ENCODE peak calls at places on chromosome 1, in five cellular contexts. C is Kasumi-1, T is T-helper 17 cell, G is nephron progenitor cell, U is OCI-LY7. L is an unnamed sample.
A peak's percentile ranks its signal among the peaks of the same experiment; 100 is the strongest.

GRCh38 chr1:62407398-62408009 is 29.3 kb upstream of the USP1 start:
- DNase-seq in C (peak; percentile 63), T (no peak), G (peak; percentile 28), U (peak; percentile 61), L (no peak)

GRCh38 chr1:213166868-213167267 is 115.8 kb downstream of the RPS6KC1 start:
- DNase-seq in C (no peak), T (no peak), G (no peak), U (no peak), L (no peak)

GRCh38 chr1:201004154-201004553 is 19.4 kb downstream of the KIF21B start:
- DNase-seq in C (no peak), T (no peak), G (no peak), U (no peak), L (no peak)

GRCh38 chr1:238088891-238089290 is 198.2 kb upstream of the ZP4 start:
- DNase-seq in C (no peak), T (no peak), G (no peak), U (no peak), L (no peak)

GRCh38 chr1:26784023-26784871 is 3.5 kb upstream of the PIGV start:
- DNase-seq in C (no peak), T (no peak), G (no peak), U (no peak), L (no peak)

GRCh38 chr1:115411388-115412063 is 73.5 kb upstream of the NGF start:
- DNase-seq in C (no peak), T (no peak), G (no peak), U (peak; percentile 1), L (no peak)

GRCh38 chr1:2098839-2099785 is 48.9 kb downstream of the PRKCZ start:
- DNase-seq in C (no peak), T (no peak), G (no peak), U (no peak), L (no peak)

GRCh38 chr1:221435510-221435909 is 306.4 kb downstream of the DUSP10 start:
- DNase-seq in C (peak; percentile 72), T (no peak), G (no peak), U (peak; percentile 54), L (no peak)

GRCh38 chr1:20323613-20323920 is 32.9 kb downstream of the VWA5B1 start:
- DNase-seq in C (no peak), T (no peak), G (no peak), U (no peak), L (no peak)

GRCh38 chr1:235972316-235973090 is 92.4 kb downstream of the NID1 start:
- DNase-seq in C (peak; percentile 67), T (no peak), G (no peak), U (peak; percentile 21), L (no peak)

GRCh38 chr1:211831558-211832323 is 1.2 kb upstream of the LPGAT1 start:
- DNase-seq in C (no peak), T (no peak), G (no peak), U (peak; percentile 59), L (no peak)

GRCh38 chr1:234658143-234658542 is 48.2 kb upstream of the IRF2BP2 start:
- DNase-seq in C (no peak), T (no peak), G (no peak), U (no peak), L (no peak)

L was measured in GF-D8.